ENCODE peak calls at places on chromosomes 3 and 15, in four cellular contexts. C is RWPE1, J is progenitor cell of endocrine pancreas, Z is AG09319. W is an unnamed sample.

GRCh38 chr3:52254608-52255007 is 9.0 kb downstream of the PPM1M start:
- DNase-seq in C (no peak), J (no peak), Z (no peak), W (no peak)

GRCh38 chr3:98699132-98699531 is 64.0 kb upstream of the ST3GAL6 start:
- DNase-seq in C (no peak), J (no peak), Z (no peak), W (no peak)

GRCh38 chr3:148042663-148043445 is 633.7 kb downstream of the ZIC1 start:
- DNase-seq in C (no peak), J (no peak), Z (peak), W (no peak)

GRCh38 chr3:67654832-67655152 is 380 bp upstream of the SUCLG2 start:
- DNase-seq in C (no peak), J (no peak), Z (no peak), W (no peak)

GRCh38 chr3:183267140-183267539 is 14.1 kb downstream of the B3GNT5 start:
- DNase-seq in C (no peak), J (no peak), Z (no peak), W (no peak)

GRCh38 chr3:186598108-186598784 is 14.6 kb upstream of the AHSG start:
- DNase-seq in C (no peak), J (no peak), Z (peak), W (no peak)

GRCh38 chr3:195198424-195199346 is 72.3 kb downstream of the XXYLT1 start:
- DNase-seq in C (no peak), J (no peak), Z (no peak), W (no peak)

GRCh38 chr15:46848704-46849103 is 868.6 kb upstream of the SEMA6D start:
- DNase-seq in C (peak), J (no peak), Z (no peak), W (no peak)

GRCh38 chr3:11956781-11957180 is 47.4 kb upstream of the SYN2 start:
- DNase-seq in C (no peak), J (no peak), Z (no peak), W (peak)

GRCh38 chr3:15295506-15295905 is 36.9 kb downstream of the SH3BP5 start:
- DNase-seq in C (no peak), J (no peak), Z (no peak), W (no peak)

GRCh38 chr3:52893723-52894122 is 3.6 kb downstream of the STIMATE start:
- DNase-seq in C (no peak), J (no peak), Z (no peak), W (no peak)

GRCh38 chr3:50192689-50193141 is 1.3 kb downstream of the GNAT1 start:
- DNase-seq in C (peak), J (peak), Z (peak), W (peak)

GRCh38 chr3:45929042-45929679 is 14.1 kb upstream of the CXCR6 start:
- DNase-seq in C (peak), J (peak), Z (no peak), W (peak)

GRCh38 chr3:9765865-9766264 is 3.9 kb downstream of the CAMK1 start:
- DNase-seq in C (no peak), J (no peak), Z (no peak), W (no peak)

GRCh38 chr15:55343168-55343567 is 24.1 kb downstream of the PIGB start:
- DNase-seq in C (no peak), J (no peak), Z (no peak), W (no peak)

GRCh38 chr3:127732303-127732702 is 59.6 kb downstream of the ABTB1 start:
- DNase-seq in C (no peak), J (no peak), Z (no peak), W (no peak)

GRCh38 chr3:48891606-48892005 is 7.1 kb downstream of the SLC25A20 start:
- DNase-seq in C (no peak), J (no peak), Z (no peak), W (no peak)

GRCh38 chr15:90912770-90913075 is 9.6 kb downstream of the MAN2A2 start:
- DNase-seq in C (no peak), J (no peak), Z (no peak), W (no peak)

GRCh38 chr15:69666441-69666882 is 213.8 kb downstream of the RPLP1 start:
- DNase-seq in C (no peak), J (no peak), Z (no peak), W (no peak)

GRCh38 chr15:82958638-82959037 is 6.1 kb upstream of the HOMER2 start:
- DNase-seq in C (no peak), J (no peak), Z (no peak), W (no peak)

GRCh38 chr3:142065344-142065743 is 84.0 kb downstream of the TFDP2 start:
- DNase-seq in C (no peak), J (no peak), Z (no peak), W (no peak)

GRCh38 chr3:40741729-40742128 is 217.0 kb downstream of the ZNF621 start:
- DNase-seq in C (no peak), J (no peak), Z (no peak), W (peak)

GRCh38 chr3:4864503-4864902 is 114.7 kb upstream of the BHLHE40 start:
- DNase-seq in C (no peak), J (no peak), Z (no peak), W (no peak)

GRCh38 chr15:81155375-81156218 is 21.5 kb downstream of the CFAP161 start:
- DNase-seq in C (peak), J (no peak), Z (peak), W (no peak)

GRCh38 chr3:101379695-101380376 is 59.5 kb upstream of the IMPG2 start:
- DNase-seq in C (no peak), J (no peak), Z (no peak), W (no peak)

GRCh38 chr15:57385923-57386390 is 9.7 kb downstream of the CGNL1 start:
- DNase-seq in C (no peak), J (no peak), Z (no peak), W (no peak)

DNA sequence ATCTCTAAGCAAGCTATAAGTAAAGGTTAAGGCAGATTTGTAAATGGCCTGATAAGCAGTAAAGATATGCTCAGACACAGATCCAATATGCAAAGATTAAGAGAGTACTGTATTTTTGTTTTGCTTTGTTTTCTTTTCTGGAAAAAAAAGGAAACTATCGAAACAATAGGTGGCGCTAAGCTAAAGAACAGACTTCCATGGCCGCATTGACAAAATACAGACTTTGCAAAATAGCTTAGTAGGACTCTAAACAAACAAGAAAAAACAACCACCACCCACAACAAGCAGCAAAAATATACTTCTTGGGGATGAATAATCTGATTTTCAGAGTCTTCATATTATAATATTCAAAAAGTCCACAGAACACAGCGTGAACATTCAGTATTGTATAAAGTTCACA is 758.4 kb upstream of the ROBO1 start:
- DNase-seq in C (no peak), J (no peak), Z (no peak), W (no peak)
- TF ChIP-seq CTCF in C (peak), J (peak), Z (no peak), W (no peak)

GRCh38 chr3:87307805-87308204 is 31.4 kb upstream of the POU1F1 start:
- DNase-seq in C (no peak), J (no peak), Z (no peak), W (no peak)
- TF ChIP-seq CTCF in C (no peak), J (no peak), Z (no peak), W (no peak)

GRCh38 chr3:107543666-107544065 is 20.9 kb downstream of the BBX start:
- DNase-seq in C (no peak), J (no peak), Z (no peak), W (no peak)
- TF ChIP-seq CTCF in C (no peak), J (peak), Z (no peak), W (peak)

DNA sequence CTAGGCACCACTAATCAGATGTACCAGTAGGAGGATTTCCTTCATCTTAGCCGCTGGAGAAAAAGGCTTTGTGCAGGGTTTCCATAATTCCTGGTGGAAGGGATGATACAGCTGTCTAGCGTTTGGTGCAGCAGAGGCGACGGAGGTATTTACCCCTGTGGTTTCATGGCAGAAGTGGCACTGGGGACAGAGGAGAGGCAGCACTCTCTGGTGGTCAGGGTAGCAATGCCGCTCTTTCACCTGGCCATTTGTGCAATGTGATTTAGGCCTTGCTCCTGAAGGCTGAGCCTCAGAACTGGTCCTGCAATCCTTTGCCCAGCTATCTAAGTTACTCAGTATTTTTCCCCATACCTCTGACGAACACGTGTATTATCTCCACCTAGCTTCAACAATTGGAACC is 47.1 kb upstream of the BNIP2 start:
- DNase-seq in C (no peak), J (no peak), Z (no peak), W (no peak)
- TF ChIP-seq CTCF in C (no peak), J (no peak), Z (no peak), W (no peak)

DNA sequence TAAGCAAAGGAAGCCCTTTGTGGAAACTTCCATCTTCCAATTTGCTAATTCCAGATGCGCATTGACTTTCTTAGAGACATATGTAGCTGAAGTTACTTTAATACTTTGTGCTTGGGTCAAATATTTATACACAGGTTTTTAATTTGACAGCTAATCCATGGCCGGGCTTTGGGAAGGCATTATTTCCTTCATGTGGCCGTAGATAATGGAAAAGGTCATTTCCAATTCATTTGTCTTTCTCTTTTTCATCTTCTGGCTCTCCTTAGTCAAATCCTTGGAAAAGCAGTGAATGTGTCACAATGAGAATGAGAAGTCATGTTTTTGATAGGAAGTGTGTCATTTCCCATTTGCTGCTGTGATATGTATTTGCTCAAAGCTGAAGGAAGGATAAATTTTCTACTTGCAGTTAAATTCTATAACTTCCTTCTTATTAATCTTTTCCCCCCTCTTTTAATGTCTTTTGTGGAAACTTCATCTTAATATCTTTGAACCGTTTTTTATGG is 323.3 kb downstream of the CLSTN2 start:
- DNase-seq in C (no peak), J (no peak), Z (no peak), W (no peak)
- TF ChIP-seq CTCF in C (no peak), J (no peak), Z (no peak), W (no peak)

GRCh38 chr3:44387404-44387803 is 48.8 kb downstream of the TCAIM start:
- DNase-seq in C (no peak), J (no peak), Z (no peak), W (no peak)

GRCh38 chr3:44395714-44396113 is 57.1 kb downstream of the TCAIM start:
- DNase-seq in C (no peak), J (no peak), Z (no peak), W (no peak)

GRCh38 chr3:44396200-44397171 is 57.9 kb downstream of the TCAIM start:
- DNase-seq in C (no peak), J (no peak), Z (no peak), W (no peak)

DNA sequence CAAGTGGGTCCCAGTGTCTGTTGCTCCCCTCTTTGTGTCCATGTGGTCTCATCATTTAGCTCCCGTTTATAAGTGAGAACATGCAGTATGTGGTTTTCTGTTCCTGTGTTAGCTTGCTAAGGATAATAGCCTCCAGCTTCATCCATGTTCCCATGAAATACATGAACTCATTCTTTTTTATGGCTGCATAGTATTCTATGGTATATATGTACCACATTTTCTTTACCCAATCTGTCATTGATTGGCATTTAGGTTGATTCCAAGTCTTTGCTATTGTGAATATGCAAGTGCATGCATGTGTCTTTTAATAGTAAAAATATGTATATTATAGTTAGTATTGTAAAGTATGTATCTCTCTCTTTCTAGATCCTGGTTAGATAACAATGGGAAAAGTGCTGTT is 53.9 kb downstream of the TCAIM start:
- DNase-seq in C (no peak), J (no peak), Z (no peak), W (no peak)
- TF ChIP-seq CTCF in C (no peak), J (no peak), Z (no peak), W (no peak)

DNA sequence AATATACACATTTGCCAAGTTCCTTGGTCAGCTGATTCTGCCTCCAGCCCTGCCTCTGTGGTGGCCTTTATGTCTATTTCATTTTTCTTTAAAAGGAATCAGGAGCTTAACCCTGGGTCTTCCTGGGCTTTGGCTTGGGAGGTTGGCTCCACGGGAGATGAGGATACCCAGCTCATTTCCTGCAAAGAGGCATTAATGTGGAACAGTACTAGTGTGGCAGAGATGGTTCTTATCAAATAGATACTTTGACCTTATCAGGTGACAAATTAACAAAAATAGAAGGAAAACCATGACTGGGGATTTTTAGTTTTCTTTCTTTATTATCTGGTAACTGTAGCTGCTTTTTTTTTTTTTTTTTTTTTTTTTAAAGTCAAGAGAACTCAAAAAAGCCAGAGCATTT is 42.8 kb downstream of the BBS4 start:
- DNase-seq in C (no peak), J (no peak), Z (no peak), W (no peak)
- TF ChIP-seq CTCF in C (no peak), J (no peak), Z (no peak), W (no peak)

DNA sequence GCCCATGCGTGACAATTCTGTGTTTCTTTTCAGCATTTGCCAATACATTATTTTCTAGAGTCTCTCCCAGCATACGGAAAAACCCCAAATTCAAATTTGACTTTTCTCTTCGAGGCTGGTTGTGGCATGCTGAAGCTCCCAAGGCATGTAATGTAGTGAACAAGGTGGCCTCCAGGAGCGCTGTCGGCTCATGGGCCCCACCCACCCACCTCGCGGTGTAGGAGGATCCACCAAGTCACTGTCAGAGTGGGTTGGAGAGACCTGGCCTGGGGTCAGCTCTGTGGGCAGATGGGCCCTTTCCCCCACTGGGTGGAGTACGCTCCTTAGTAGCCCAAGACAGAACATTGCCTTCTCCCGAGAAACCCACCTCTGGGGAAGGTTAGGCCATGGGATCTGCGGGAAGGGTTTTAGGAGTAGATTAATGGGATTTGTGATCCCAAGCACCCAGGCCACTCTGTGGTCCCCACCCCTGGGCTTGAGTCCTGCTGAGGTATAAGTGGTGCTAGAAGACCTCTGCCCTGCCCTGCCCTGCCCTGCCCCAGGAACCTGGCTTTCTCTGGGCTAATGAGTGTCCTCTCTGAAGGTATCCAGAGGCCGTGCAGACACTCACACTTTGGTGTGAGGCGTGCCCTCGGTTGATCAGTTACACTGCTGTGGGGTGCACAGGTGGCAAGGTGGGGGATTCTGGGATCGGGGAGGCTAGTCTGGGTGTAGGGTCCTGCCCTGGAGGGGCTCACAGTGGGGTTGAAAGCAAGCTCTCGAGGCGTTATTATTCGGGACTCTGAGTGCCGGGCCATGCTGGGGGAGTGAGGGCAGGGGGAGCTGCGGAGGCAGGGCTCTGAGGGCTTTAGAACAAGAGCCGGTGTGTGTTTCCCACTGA is 97.9 kb downstream of the APBA2 start:
- DNase-seq in C (no peak), J (no peak), Z (no peak), W (peak)
- TF ChIP-seq CTCF in C (no peak), J (no peak), Z (no peak), W (no peak)